ENCODE peak calls at places on chromosome 21, in four cellular contexts. B is choroid plexus epithelial cell, K is activated gamma-delta T cell treated with Interleukin-2 at 50 U/mL for 16 hours, M is amygdala. P is an unnamed sample.

GRCh38 chr21:46229133-46229922 is 754 bp upstream of the LSS start:
- DNase-seq in B (no peak), K (no peak), M (peak), P (no peak)

GRCh38 chr21:15682182-15682895 is 47.4 kb upstream of the USP25 start:
- DNase-seq in B (peak), K (no peak), M (no peak), P (peak)

GRCh38 chr21:38910390-38911008 is 104.8 kb downstream of the ETS2 start:
- DNase-seq in B (no peak), K (no peak), M (no peak), P (no peak)

GRCh38 chr21:33360281-33360680 is 35.5 kb downstream of the IFNAR1 start:
- DNase-seq in B (peak), K (no peak), M (no peak), P (no peak)

GRCh38 chr21:19368944-19369343 is 965.4 kb upstream of the TMPRSS15 start:
- DNase-seq in B (peak), K (no peak), M (no peak), P (no peak)

GRCh38 chr21:27134513-27134912 is 167.6 kb upstream of the ADAMTS5 start:
- DNase-seq in B (peak), K (no peak), M (no peak), P (no peak)

GRCh38 chr21:42047821-42048613 is 23.1 kb upstream of the UMODL1 start:
- DNase-seq in B (peak), K (no peak), M (no peak), P (no peak)

GRCh38 chr21:38140192-38140905 is 116.4 kb upstream of the KCNJ15 start:
- DNase-seq in B (peak), K (no peak), M (no peak), P (no peak)

GRCh38 chr21:41655259-41655658 is 111.6 kb downstream of the RIPK4 start:
- DNase-seq in B (no peak), K (no peak), M (no peak), P (no peak)

GRCh38 chr21:34794686-34795085 is 125.9 kb downstream of the CLIC6 start:
- DNase-seq in B (no peak), K (no peak), M (no peak), P (no peak)

GRCh38 chr21:34974162-34974981 is 74.7 kb downstream of the RUNX1 start:
- DNase-seq in B (no peak), K (peak), M (no peak), P (peak)

GRCh38 chr21:29585462-29585861 is 286.7 kb downstream of the BACH1 start:
- DNase-seq in B (no peak), K (no peak), M (no peak), P (no peak)

GRCh38 chr21:35323947-35324346 is 274.8 kb upstream of the RUNX1 start:
- DNase-seq in B (peak), K (no peak), M (no peak), P (no peak)

GRCh38 chr21:26461500-26461899 is 111.6 kb downstream of the CYYR1 start:
- DNase-seq in B (no peak), K (no peak), M (no peak), P (no peak)

GRCh38 chr21:42164064-42164789 is 54.7 kb upstream of the ABCG1 start:
- DNase-seq in B (peak), K (peak), M (peak), P (peak)

GRCh38 chr21:29302340-29302991 is 3.7 kb downstream of the BACH1 start:
- DNase-seq in B (peak), K (no peak), M (no peak), P (no peak)

GRCh38 chr21:35593000-35593502 is 467.3 kb downstream of the SETD4 start:
- DNase-seq in B (peak), K (no peak), M (no peak), P (no peak)

GRCh38 chr21:31924548-31924947 is 51.7 kb downstream of the HUNK start:
- DNase-seq in B (no peak), K (no peak), M (no peak), P (no peak)

GRCh38 chr21:17931080-17931479 is 111.9 kb upstream of the C21orf91 start:
- DNase-seq in B (peak), K (no peak), M (no peak), P (no peak)

GRCh38 chr21:17925000-17925610 is 105.9 kb upstream of the C21orf91 start:
- DNase-seq in B (peak), K (peak), M (peak), P (peak)

GRCh38 chr21:20721151-20721550 is 277.1 kb upstream of the NCAM2 start:
- DNase-seq in B (peak), K (no peak), M (no peak), P (no peak)

GRCh38 chr21:45791562-45792418 is 148.3 kb downstream of the PCBP3 start:
- DNase-seq in B (no peak), K (no peak), M (no peak), P (no peak)

GRCh38 chr21:35940074-35940927 is 120.0 kb downstream of the SETD4 start:
- DNase-seq in B (peak), K (no peak), M (peak), P (no peak)

GRCh38 chr21:42493109-42494060 is 2.6 kb downstream of the RSPH1 start:
- DNase-seq in B (no peak), K (no peak), M (no peak), P (no peak)

GRCh38 chr21:35749904-35750303 is 310.4 kb downstream of the SETD4 start:
- DNase-seq in B (no peak), K (no peak), M (no peak), P (no peak)

GRCh38 chr21:16476056-16476850 is 746.5 kb downstream of the USP25 start:
- DNase-seq in B (peak), K (no peak), M (no peak), P (no peak)

GRCh38 chr21:16162953-16163352 is 433.2 kb downstream of the USP25 start:
- DNase-seq in B (no peak), K (no peak), M (no peak), P (no peak)

GRCh38 chr21:36773995-36774394 is 75.1 kb downstream of the SIM2 start:
- DNase-seq in B (no peak), K (no peak), M (no peak), P (no peak)

GRCh38 chr21:29466532-29466931 is 167.8 kb downstream of the BACH1 start:
- DNase-seq in B (no peak), K (no peak), M (no peak), P (no peak)

GRCh38 chr21:38806942-38807284 is 1.2 kb downstream of the ETS2 start:
- DNase-seq in B (peak), K (no peak), M (no peak), P (no peak)

GRCh38 chr21:33655591-33656221 is 13.4 kb downstream of the ITSN1 start:
- DNase-seq in B (peak), K (no peak), M (no peak), P (no peak)

GRCh38 chr21:14418920-14419319 is 36.0 kb upstream of the HSPA13 start:
- DNase-seq in B (no peak), K (no peak), M (no peak), P (no peak)